ENCODE peak calls at places on chromosomes 1 and 21, in nine cellular contexts. Z is GF-D8; V is M059J; U is NCI-H345; J is CD4-positive, alpha-beta memory T cell; G is progenitor cell of endocrine pancreas; C is Calu3; S is NCI-H774; O is kidney glomerular epithelial cell. K is an unnamed sample.

GRCh38 chr1:58620259-58620658 is 43.2 kb upstream of the TACSTD2 start:
- DNase-seq in G (peak; percentile 24), U (peak; percentile 28), C (peak; percentile 69), J (no peak), S (peak; percentile 25), V (no peak), Z (no peak), O (no peak), K (no peak)

GRCh38 chr21:45857761-45858160 is 123.8 kb upstream of the COL6A1 start:
- DNase-seq in V (no peak), G (no peak), C (no peak), O (no peak), S (no peak), Z (no peak), J (no peak), U (no peak), K (no peak)

GRCh38 chr1:213374369-213374768 is 323.3 kb downstream of the RPS6KC1 start:
- DNase-seq in C (peak; percentile 90), S (peak; percentile 64), O (peak; percentile 41), G (peak; percentile 67), U (peak; percentile 76), J (no peak), Z (no peak), V (peak; percentile 55), K (no peak)

GRCh38 chr1:30008998-30009657 is 714.3 kb downstream of the MATN1 start:
- DNase-seq in V (peak; percentile 45), C (peak; percentile 57), U (no peak), J (no peak), S (no peak), O (peak; percentile 34), Z (no peak), G (no peak), K (no peak)

GRCh38 chr1:6025269-6026094 is 20.2 kb upstream of the KCNAB2 start:
- DNase-seq in U (no peak), V (peak; percentile 52), C (no peak), Z (no peak), J (no peak), O (no peak), G (no peak), S (no peak), K (no peak)

GRCh38 chr1:70719164-70719563 is 308.1 kb downstream of the CTH start:
- DNase-seq in V (no peak), Z (no peak), U (no peak), C (no peak), J (no peak), S (no peak), O (no peak), G (no peak), K (no peak)

GRCh38 chr1:153696741-153697140 is 18.3 kb downstream of the NPR1 start:
- DNase-seq in S (no peak), V (no peak), J (no peak), C (no peak), U (no peak), O (peak; percentile 82), G (no peak), Z (no peak), K (no peak)

GRCh38 chr1:151013518-151013917 is 5.3 kb downstream of the PRUNE1 start:
- DNase-seq in U (no peak), S (no peak), Z (peak; percentile 22), G (no peak), J (no peak), C (no peak), V (no peak), O (peak; percentile 78), K (no peak)

GRCh38 chr1:28115267-28115666 is 26.9 kb upstream of the EYA3 start:
- DNase-seq in U (no peak), S (no peak), V (peak; percentile 19), G (no peak), Z (peak; percentile 90), C (peak; percentile 47), J (peak; percentile 68), O (no peak), K (peak; percentile 10)

GRCh38 chr1:205275133-205275532 is 46.4 kb downstream of the NUAK2 start:
- DNase-seq in J (no peak), C (no peak), V (no peak), Z (no peak), S (peak; percentile 83), U (peak; percentile 85), O (no peak), G (no peak), K (no peak)

GRCh38 chr1:5847013-5847654 is 145.1 kb downstream of the NPHP4 start:
- DNase-seq in G (peak; percentile 49), S (no peak), J (no peak), O (peak; percentile 5), C (no peak), Z (no peak), U (no peak), V (no peak), K (no peak)

GRCh38 chr21:41928621-41929220 is 25.1 kb downstream of the C2CD2 start:
- DNase-seq in J (no peak), V (peak; percentile 37), S (no peak), G (no peak), C (no peak), Z (peak; percentile 93), U (no peak), O (no peak), K (no peak)

GRCh38 chr1:14598498-14599172 is at the start of gene KAZN:
- DNase-seq in C (peak; percentile 2), U (peak; percentile 43), J (no peak), Z (no peak), V (peak; percentile 45), O (peak; percentile 35), S (no peak), G (peak; percentile 64), K (no peak)

GRCh38 chr1:209704584-209704983 is at the start of gene HSD11B1:
- DNase-seq in G (no peak), Z (no peak), V (no peak), J (no peak), S (no peak), C (no peak), O (no peak), U (no peak), K (no peak)

GRCh38 chr1:66181999-66182398 is 352.0 kb upstream of the SGIP1 start:
- DNase-seq in J (no peak), O (no peak), U (no peak), Z (no peak), C (no peak), G (no peak), S (no peak), V (no peak), K (no peak)

GRCh38 chr1:98975825-98976224 is 28.8 kb downstream of the PLPPR5 start:
- DNase-seq in J (no peak), G (no peak), S (no peak), Z (no peak), U (no peak), O (no peak), V (no peak), C (no peak), K (no peak)

GRCh38 chr1:60149254-60149653 is 75.7 kb upstream of the C1orf87 start:
- DNase-seq in Z (no peak), O (no peak), G (no peak), S (peak; percentile 36), V (no peak), U (peak; percentile 46), J (no peak), C (peak; percentile 20), K (no peak)

GRCh38 chr1:23524716-23525401 is 6.2 kb downstream of the E2F2 start:
- DNase-seq in J (peak; percentile 59), G (no peak), V (no peak), S (no peak), O (no peak), C (no peak), Z (peak; percentile 82), U (peak; percentile 96), K (peak; percentile 32)

GRCh38 chr1:155725142-155725541 is 36.3 kb downstream of the DAP3 start:
- DNase-seq in G (no peak), Z (no peak), U (no peak), C (no peak), S (no peak), O (no peak), V (no peak), J (no peak), K (no peak)

GRCh38 chr1:247845011-247845692 is 3.5 kb upstream of the OR11L1 start:
- DNase-seq in C (no peak), O (no peak), S (no peak), Z (no peak), V (no peak), U (no peak), G (no peak), J (no peak), K (no peak)

GRCh38 chr1:10324627-10325026 is 74.2 kb upstream of the PGD start:
- DNase-seq in C (no peak), O (no peak), J (peak; percentile 50), G (no peak), S (no peak), V (no peak), Z (no peak), U (no peak), K (peak; percentile 11)

K was measured in effector memory CD4-positive, alpha-beta T cell.